ENCODE peak calls at places on chromosomes 7 and 10, in nine cellular contexts. V, M, J, L, N, Y, R, X and C are unnamed samples.

GRCh38 chr10:124221356-124222297 is 128.2 kb upstream of the CHST15 start:
- DNase-seq in V (no peak), M (no peak), J (peak; percentile 68), L (no peak), N (peak; percentile 60), Y (no peak), R (no peak), X (no peak), C (no peak)

GRCh38 chr10:110448682-110449418 is 48.9 kb upstream of the DUSP5 start:
- DNase-seq in V (no peak), M (no peak), J (no peak), L (no peak), N (peak; percentile 15), Y (peak; percentile 69), R (no peak), X (no peak), C (no peak)

GRCh38 chr10:1654247-1654646 is 83.1 kb downstream of the ADARB2 start:
- DNase-seq in V (no peak), M (no peak), J (no peak), L (no peak), N (no peak), Y (no peak), R (no peak), X (no peak), C (no peak)

GRCh38 chr10:70085975-70086613 is 33.4 kb downstream of the MACROH2A2 start:
- DNase-seq in V (no peak), M (no peak), J (no peak), L (no peak), N (no peak), Y (no peak), R (no peak), X (no peak), C (no peak)

GRCh38 chr10:131049051-131049450 is 262.5 kb downstream of the TCERG1L start:
- DNase-seq in V (peak; percentile 89), M (no peak), J (no peak), L (no peak), N (no peak), Y (no peak), R (no peak), X (no peak), C (no peak)

GRCh38 chr7:2209146-2209960 is 23.4 kb downstream of the MAD1L1 start:
- DNase-seq in V (peak; percentile 36), M (no peak), J (peak; percentile 81), L (peak; percentile 85), N (peak; percentile 84), Y (peak; percentile 59), R (peak; percentile 41), X (peak; percentile 19), C (peak; percentile 79)

GRCh38 chr7:151608031-151608551 is 88.4 kb upstream of the RHEB start:
- DNase-seq in V (no peak), M (no peak), J (no peak), L (no peak), N (peak; percentile 41), Y (no peak), R (no peak), X (no peak), C (no peak)

GRCh38 chr10:24853661-24854060 is 98.7 kb downstream of the PRTFDC1 start:
- DNase-seq in V (no peak), M (no peak), J (no peak), L (no peak), N (no peak), Y (peak; percentile 52), R (no peak), X (no peak), C (no peak)